ENCODE peak calls at places on chromosomes 5 and 9, in seven cellular contexts. N is transverse colon, I is A673, G is Panc1, C is fibroblast of lung, O is AG04450, B is PC-3. Y is an unnamed sample.

GRCh38 chr5:16550316-16550952 is 66.4 kb downstream of the RETREG1 start:
- DNase-seq in N (peak; percentile 47), I (peak; percentile 75), G (peak; percentile 53), C (peak; percentile 53), O (no peak), B (peak; percentile 96), Y (peak; percentile 56)

GRCh38 chr5:3612561-3613175 is 17.0 kb downstream of the IRX1 start:
- DNase-seq in N (no peak), I (no peak), G (no peak), C (no peak), O (no peak), B (no peak), Y (no peak)

GRCh38 chr5:132876020-132876759 is 2.7 kb downstream of the LEAP2 start:
- DNase-seq in N (no peak), I (no peak), G (no peak), C (no peak), O (no peak), B (no peak), Y (no peak)

GRCh38 chr9:128043467-128043868 is 23.7 kb downstream of the NAIF1 start:
- DNase-seq in N (no peak), I (no peak), G (no peak), C (no peak), O (no peak), B (no peak), Y (no peak)

GRCh38 chr5:119614838-119615237 is 14.5 kb upstream of the FAM170A start:
- DNase-seq in N (no peak), I (no peak), G (no peak), C (no peak), O (no peak), B (no peak), Y (no peak)

GRCh38 chr9:95626885-95627558 is 110.3 kb upstream of the PTCH1 start:
- DNase-seq in N (peak; percentile 49), I (peak; percentile 75), G (no peak), C (no peak), O (no peak), B (no peak), Y (no peak)

GRCh38 chr5:67515020-67515689 is 318.6 kb upstream of the CD180 start:
- DNase-seq in N (no peak), I (no peak), G (no peak), C (no peak), O (no peak), B (no peak), Y (no peak)

GRCh38 chr5:95609711-95610110 is 10.2 kb upstream of the GPR150 start:
- DNase-seq in N (no peak), I (no peak), G (no peak), C (peak; percentile 27), O (no peak), B (no peak), Y (no peak)

GRCh38 chr5:127757576-127757975 is 54.4 kb downstream of the CCDC192 start:
- DNase-seq in N (peak; percentile 39), I (peak; percentile 19), G (peak; percentile 47), C (peak; percentile 63), O (no peak), B (peak; percentile 78), Y (peak; percentile 48)

GRCh38 chr5:10124287-10124686 is 125.4 kb downstream of the ATPSCKMT start:
- DNase-seq in N (no peak), I (no peak), G (no peak), C (no peak), O (no peak), B (no peak), Y (peak; percentile 85)

GRCh38 chr5:1035421-1036405 is 27.1 kb downstream of the NKD2 start:
- DNase-seq in N (no peak), I (no peak), G (no peak), C (no peak), O (no peak), B (no peak), Y (no peak)

GRCh38 chr5:57581222-57581621 is 98.6 kb upstream of the ACTBL2 start:
- DNase-seq in N (no peak), I (no peak), G (no peak), C (no peak), O (no peak), B (no peak), Y (no peak)

GRCh38 chr9:89920131-89920530 is 315.3 kb downstream of the GADD45G start:
- DNase-seq in N (no peak), I (no peak), G (no peak), C (no peak), O (no peak), B (no peak), Y (no peak)

GRCh38 chr5:81505672-81506071 is 111.7 kb upstream of the ACOT12 start:
- DNase-seq in N (no peak), I (no peak), G (no peak), C (no peak), O (no peak), B (no peak), Y (no peak)

GRCh38 chr5:172775326-172776234 is 4.6 kb upstream of the DUSP1 start:
- DNase-seq in N (peak; percentile 84), I (no peak), G (no peak), C (peak; percentile 95), O (no peak), B (peak; percentile 74), Y (peak; percentile 90)

GRCh38 chr5:37668524-37669047 is 171.3 kb downstream of the GDNF start:
- DNase-seq in N (peak; percentile 41), I (peak; percentile 72), G (peak; percentile 99), C (peak; percentile 94), O (peak; percentile 97), B (peak; percentile 99), Y (peak; percentile 93)

GRCh38 chr9:77903666-77904248 is 127.9 kb downstream of the GNAQ start:
- DNase-seq in N (no peak), I (no peak), G (no peak), C (no peak), O (no peak), B (no peak), Y (no peak)

GRCh38 chr9:81665514-81665838 is 23.9 kb downstream of the TLE1 start:
- DNase-seq in N (no peak), I (no peak), G (no peak), C (peak; percentile 31), O (no peak), B (no peak), Y (no peak)

GRCh38 chr9:86549920-86550319 is 195.7 kb upstream of the TUT7 start:
- DNase-seq in N (no peak), I (no peak), G (no peak), C (no peak), O (no peak), B (no peak), Y (no peak)

GRCh38 chr5:158921441-158922262 is 178.1 kb downstream of the EBF1 start:
- DNase-seq in N (no peak), I (no peak), G (no peak), C (no peak), O (no peak), B (no peak), Y (no peak)

GRCh38 chr9:85332487-85332886 is 409.3 kb downstream of the AGTPBP1 start:
- DNase-seq in N (no peak), I (peak; percentile 41), G (no peak), C (no peak), O (no peak), B (peak; percentile 8), Y (peak; percentile 10)

GRCh38 chr5:137731201-137731600 is 4.7 kb downstream of the KLHL3 start:
- DNase-seq in N (no peak), I (no peak), G (no peak), C (no peak), O (no peak), B (no peak), Y (no peak)

GRCh38 chr9:137691648-137692357 is 73.0 kb downstream of the EHMT1 start:
- DNase-seq in N (no peak), I (no peak), G (no peak), C (no peak), O (no peak), B (no peak), Y (no peak)

DNA sequence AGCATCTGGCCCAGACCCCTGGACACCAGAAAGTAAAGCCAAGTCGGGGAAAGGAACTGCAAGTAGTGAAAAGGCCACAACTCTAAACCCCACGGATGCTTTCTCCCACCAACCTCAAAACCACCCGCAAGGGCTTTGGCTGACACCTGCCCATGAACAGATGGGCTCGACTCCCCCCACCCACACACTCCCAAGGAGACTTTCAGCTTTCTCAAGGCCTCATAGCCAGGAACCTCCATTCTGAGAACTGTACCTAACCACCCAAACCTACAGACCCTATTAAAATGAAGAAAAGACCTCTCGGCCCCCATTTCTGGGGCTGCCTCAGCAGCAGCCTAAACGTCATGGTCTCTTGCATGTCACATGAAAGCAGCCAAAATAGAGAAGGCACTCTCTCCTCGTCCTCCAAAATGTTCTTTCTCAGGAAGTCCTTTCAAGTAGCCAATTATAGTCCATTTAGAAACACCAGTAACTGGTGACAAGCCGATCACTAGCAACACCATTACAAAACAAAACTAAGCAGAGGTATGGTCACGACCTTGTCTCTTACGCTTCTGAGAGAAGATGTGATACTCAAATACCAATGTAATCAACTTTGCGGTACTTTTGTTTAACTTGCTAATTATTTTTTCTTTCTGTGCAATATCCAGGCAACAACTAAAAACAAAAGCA is 2.9 kb downstream of the B4GALT1 start:
- DNase-seq in N (peak; percentile 37), I (no peak), G (no peak), C (no peak), O (no peak), B (no peak), Y (no peak)
- H3K4me3 ChIP-seq in N (no peak overlapping the region), I (peak overlapping the region; percentile 95), G (peak overlapping the region; percentile 81), C (peak overlapping the region; percentile 98), O (peak overlapping the region; percentile 41), B (peak overlapping the region; percentile 93), Y (peak overlapping the region; percentile 74)

GRCh38 chr9:18706648-18707047 is 232.7 kb downstream of the ADAMTSL1 start:
- DNase-seq in N (no peak), I (no peak), G (no peak), C (no peak), O (no peak), B (no peak), Y (no peak)
- H3K9me3 ChIP-seq in N (no peaks in the 10 kb centered on the region), I (no peaks in the 10 kb centered on the region), G (no peaks in the 10 kb centered on the region), C (no peaks in the 10 kb centered on the region), O (no peaks in the 10 kb centered on the region), B (no peaks in the 10 kb centered on the region), Y (peaks cover 7% of the 10 kb centered on the region)

GRCh38 chr9:133280387-133280786 is 5.4 kb upstream of the ABO start:
- DNase-seq in N (peak; percentile 14), I (no peak), G (no peak), C (no peak), O (no peak), B (no peak), Y (no peak)
- H3K27me3 ChIP-seq in N (peaks cover 4% of the 10 kb centered on the region), I (peaks cover 47% of the 10 kb centered on the region), G (no peaks in the 10 kb centered on the region), C (peaks cover 11% of the 10 kb centered on the region), O (peaks cover 42% of the 10 kb centered on the region), B (peaks cover 28% of the 10 kb centered on the region), Y (no peaks in the 10 kb centered on the region)

GRCh38 chr5:40676643-40677333 is 2.9 kb upstream of the PTGER4 start:
- DNase-seq in N (no peak), I (peak; percentile 48), G (no peak), C (peak; percentile 82), O (peak; percentile 66), B (peak; percentile 92), Y (peak; percentile 93)
- H3K4me3 ChIP-seq in N (no peak overlapping the region), I (no peak overlapping the region), G (no peak overlapping the region), C (peak overlapping the region; percentile 20), O (no peak overlapping the region), B (peak overlapping the region; percentile 90), Y (no peak overlapping the region)